ENCODE peak calls at places on chromosome 11, in eight cellular contexts. One of them, this sample, is unnamed.

GRCh38 chr11:125141686-125142535 is 22.6 kb upstream of the PKNOX2 start:
- DNase-seq in epithelial cell of prostate: no peak
- DNase-seq in SW480: peak
- DNase-seq in fibroblast of lung: peak
- DNase-seq in substantia nigra: peak
- DNase-seq in CD14-positive monocyte: no peak
- DNase-seq in NCI-H1930: no peak
- DNase-seq in PC-3: peak
- DNase-seq in this sample: no peak

GRCh38 chr11:112523477-112523876 is 262.8 kb upstream of the PLET1 start:
- DNase-seq in epithelial cell of prostate: no peak
- DNase-seq in SW480: peak
- DNase-seq in fibroblast of lung: no peak
- DNase-seq in substantia nigra: peak
- DNase-seq in CD14-positive monocyte: no peak
- DNase-seq in NCI-H1930: no peak
- DNase-seq in PC-3: no peak
- DNase-seq in this sample: peak

GRCh38 chr11:75346296-75346695 is 5.2 kb downstream of the ARRB1 start:
- DNase-seq in epithelial cell of prostate: no peak
- DNase-seq in SW480: no peak
- DNase-seq in fibroblast of lung: no peak
- DNase-seq in substantia nigra: no peak
- DNase-seq in CD14-positive monocyte: no peak
- DNase-seq in NCI-H1930: no peak
- DNase-seq in PC-3: no peak
- DNase-seq in this sample: no peak

GRCh38 chr11:120546312-120547205 is 35.0 kb downstream of the GRIK4 start:
- DNase-seq in epithelial cell of prostate: peak
- DNase-seq in SW480: peak
- DNase-seq in fibroblast of lung: peak
- DNase-seq in substantia nigra: no peak
- DNase-seq in CD14-positive monocyte: no peak
- DNase-seq in NCI-H1930: no peak
- DNase-seq in PC-3: peak
- DNase-seq in this sample: no peak

GRCh38 chr11:28961726-28962125 is 853.5 kb downstream of the METTL15 start:
- DNase-seq in epithelial cell of prostate: no peak
- DNase-seq in SW480: no peak
- DNase-seq in fibroblast of lung: no peak
- DNase-seq in substantia nigra: no peak
- DNase-seq in CD14-positive monocyte: no peak
- DNase-seq in NCI-H1930: no peak
- DNase-seq in PC-3: no peak
- DNase-seq in this sample: no peak

GRCh38 chr11:28289444-28289843 is 181.3 kb downstream of the METTL15 start:
- DNase-seq in epithelial cell of prostate: no peak
- DNase-seq in SW480: no peak
- DNase-seq in fibroblast of lung: no peak
- DNase-seq in substantia nigra: no peak
- DNase-seq in CD14-positive monocyte: no peak
- DNase-seq in NCI-H1930: no peak
- DNase-seq in PC-3: no peak
- DNase-seq in this sample: no peak

GRCh38 chr11:115503083-115503885 is 931 bp downstream of the CADM1 start:
- DNase-seq in epithelial cell of prostate: no peak
- DNase-seq in SW480: peak
- DNase-seq in fibroblast of lung: peak
- DNase-seq in substantia nigra: peak
- DNase-seq in CD14-positive monocyte: no peak
- DNase-seq in NCI-H1930: peak
- DNase-seq in PC-3: peak
- DNase-seq in this sample: peak

GRCh38 chr11:64036081-64037026 is 623 bp downstream of the FLRT1 start:
- DNase-seq in epithelial cell of prostate: no peak
- DNase-seq in SW480: peak
- DNase-seq in fibroblast of lung: peak
- DNase-seq in substantia nigra: peak
- DNase-seq in CD14-positive monocyte: no peak
- DNase-seq in NCI-H1930: no peak
- DNase-seq in PC-3: peak
- DNase-seq in this sample: peak

GRCh38 chr11:70583781-70584218 is 185.5 kb downstream of the CTTN start:
- DNase-seq in epithelial cell of prostate: no peak
- DNase-seq in SW480: no peak
- DNase-seq in fibroblast of lung: no peak
- DNase-seq in substantia nigra: no peak
- DNase-seq in CD14-positive monocyte: no peak
- DNase-seq in NCI-H1930: no peak
- DNase-seq in PC-3: no peak
- DNase-seq in this sample: peak

GRCh38 chr11:116984186-116984585 is 114.0 kb downstream of the SIK3 start:
- DNase-seq in epithelial cell of prostate: no peak
- DNase-seq in SW480: no peak
- DNase-seq in fibroblast of lung: peak
- DNase-seq in substantia nigra: no peak
- DNase-seq in CD14-positive monocyte: no peak
- DNase-seq in NCI-H1930: no peak
- DNase-seq in PC-3: peak
- DNase-seq in this sample: no peak

GRCh38 chr11:62665630-62666258 is 632 bp downstream of the CSKMT start:
- DNase-seq in epithelial cell of prostate: no peak
- DNase-seq in SW480: peak
- DNase-seq in fibroblast of lung: peak
- DNase-seq in substantia nigra: peak
- DNase-seq in CD14-positive monocyte: no peak
- DNase-seq in NCI-H1930: no peak
- DNase-seq in PC-3: no peak
- DNase-seq in this sample: peak

GRCh38 chr11:93626038-93626437 is 35.4 kb upstream of the CEP295 start:
- DNase-seq in epithelial cell of prostate: no peak
- DNase-seq in SW480: no peak
- DNase-seq in fibroblast of lung: no peak
- DNase-seq in substantia nigra: no peak
- DNase-seq in CD14-positive monocyte: no peak
- DNase-seq in NCI-H1930: no peak
- DNase-seq in PC-3: no peak
- DNase-seq in this sample: no peak

GRCh38 chr11:8262552-8263108 is 1.0 kb downstream of the LMO1 start:
- DNase-seq in epithelial cell of prostate: no peak
- DNase-seq in SW480: no peak
- DNase-seq in fibroblast of lung: peak
- DNase-seq in substantia nigra: no peak
- DNase-seq in CD14-positive monocyte: peak
- DNase-seq in NCI-H1930: peak
- DNase-seq in PC-3: peak
- DNase-seq in this sample: peak

This sample was measured in dorsolateral prefrontal cortex.